ENCODE peak calls at places on chromosomes 12 and 14, in six cellular contexts. T is HFFc6, C is COR-L47, P is neuronal stem cell, W is HT1080, E is Karpas-422. Y is an unnamed sample.

GRCh38 chr14:21711360-21711961 is 37.8 kb upstream of the OR4E1 start:
- DNase-seq in T (peak), C (peak), P (peak), W (peak), E (peak), Y (peak)

GRCh38 chr14:96269359-96269710 is 13.3 kb downstream of the BDKRB1 start:
- DNase-seq in T (no peak), C (no peak), P (no peak), W (no peak), E (no peak), Y (no peak)

GRCh38 chr14:69685217-69685616 is 73.8 kb downstream of the SUSD6 start:
- DNase-seq in T (no peak), C (no peak), P (no peak), W (peak), E (no peak), Y (no peak)

GRCh38 chr12:110165540-110166159 is 41.5 kb downstream of the IFT81 start:
- DNase-seq in T (no peak), C (no peak), P (no peak), W (no peak), E (peak), Y (no peak)

GRCh38 chr12:80445083-80445482 is 1.0 kb downstream of the PTPRQ start:
- DNase-seq in T (peak), C (no peak), P (no peak), W (no peak), E (no peak), Y (no peak)

GRCh38 chr12:99985129-99985570 is 414 bp upstream of the ANKS1B start:
- DNase-seq in T (no peak), C (no peak), P (no peak), W (no peak), E (peak), Y (peak)

GRCh38 chr12:33596061-33596460 is 156.4 kb upstream of the SYT10 start:
- DNase-seq in T (no peak), C (no peak), P (no peak), W (no peak), E (no peak), Y (no peak)

GRCh38 chr12:21839776-21840175 is 65.3 kb upstream of the KCNJ8 start:
- DNase-seq in T (no peak), C (no peak), P (no peak), W (no peak), E (peak), Y (no peak)

GRCh38 chr12:106226884-106227640 is 20.8 kb downstream of the CKAP4 start:
- DNase-seq in T (peak), C (peak), P (peak), W (peak), E (peak), Y (peak)

GRCh38 chr12:103800252-103800771 is 40.7 kb downstream of the NT5DC3 start:
- DNase-seq in T (no peak), C (peak), P (no peak), W (no peak), E (no peak), Y (peak)